ENCODE peak calls at places on chromosomes 4 and X, in nine cellular contexts. R is non-pigmented ciliary epithelial cell; U is AG08396; Z is HCT116; W is HCEC 1CT; O is substantia nigra; L is activated CD4-positive, alpha-beta T cell treated with anti-CD3 and anti-CD28 coated beads, Interleukin-2, amount 50 U/mL, for 1 hour; F is ecto neural progenitor cell; B is activated naive CD8-positive, alpha-beta T cell treated with anti-CD3 and anti-CD28 coated beads, Interleukin-2, amount 50 U/mL, for 16 hours. M is an unnamed sample.

GRCh38 chrX:136656596-136656995 is 8.6 kb downstream of the CD40LG start:
- DNase-seq in R (no peak), U (no peak), Z (no peak), W (no peak), O (no peak), L (no peak), F (no peak), B (no peak), M (no peak)

GRCh38 chrX:65532016-65532415 is 2.6 kb downstream of the LAS1L start:
- DNase-seq in R (no peak), U (no peak), Z (no peak), W (no peak), O (no peak), L (no peak), F (no peak), B (no peak), M (no peak)

GRCh38 chrX:17824980-17825379 is 36.1 kb downstream of the RAI2 start:
- DNase-seq in R (no peak), U (no peak), Z (no peak), W (no peak), O (no peak), L (no peak), F (no peak), B (no peak), M (no peak)

GRCh38 chrX:30301203-30301602 is 8.0 kb downstream of the NR0B1 start:
- DNase-seq in R (no peak), U (no peak), Z (no peak), W (no peak), O (no peak), L (no peak), F (no peak), B (no peak), M (no peak)

GRCh38 chr4:112348488-112349158 is 51.5 kb downstream of the ALPK1 start:
- DNase-seq in R (peak; percentile 32), U (peak; percentile 84), Z (peak; percentile 32), W (peak; percentile 55), O (peak; percentile 51), L (no peak), F (peak; percentile 81), B (no peak), M (no peak)

GRCh38 chr4:166174717-166175510 is 301.9 kb downstream of the TLL1 start:
- DNase-seq in R (peak; percentile 22), U (no peak), Z (no peak), W (peak; percentile 21), O (no peak), L (no peak), F (no peak), B (no peak), M (no peak)

GRCh38 chr4:66016240-66016639 is 346.0 kb upstream of the EPHA5 start:
- DNase-seq in R (no peak), U (no peak), Z (no peak), W (no peak), O (no peak), L (no peak), F (no peak), B (no peak), M (no peak)

GRCh38 chr4:168385142-168385490 is 66.6 kb upstream of the DDX60 start:
- DNase-seq in R (no peak), U (no peak), Z (no peak), W (no peak), O (no peak), L (no peak), F (no peak), B (no peak), M (no peak)

GRCh38 chrX:71910526-71911022 is at the start of gene NHSL2:
- DNase-seq in R (no peak), U (no peak), Z (no peak), W (no peak), O (no peak), L (no peak), F (peak; percentile 67), B (no peak), M (peak; percentile 53)